ENCODE peak calls at places on chromosomes 1 and 21, in nine cellular contexts. Z is neuronal stem cell, X is trophoblast cell, U is PC-3, P is endothelial cell of umbilical vein, K is endodermal cell, D is colonic mucosa, Q is H1, L is mammary epithelial cell. V is an unnamed sample.

GRCh38 chr1:63621698-63622097 is 28.5 kb downstream of the PGM1 start:
- DNase-seq in Z (no peak), X (no peak), U (no peak), P (peak; percentile 5), K (no peak), D (no peak), Q (no peak), L (no peak), V (no peak)

GRCh38 chr1:17574502-17574901 is 35.0 kb downstream of the ARHGEF10L start:
- DNase-seq in Z (no peak), X (no peak), U (no peak), P (no peak), K (peak; percentile 87), D (no peak), Q (no peak), L (no peak), V (peak; percentile 78)

GRCh38 chr1:36846366-36846765 is 187.9 kb downstream of the GRIK3 start:
- DNase-seq in Z (peak; percentile 43), X (no peak), U (no peak), P (no peak), K (peak; percentile 69), D (no peak), Q (no peak), L (no peak), V (peak; percentile 40)

GRCh38 chr1:24918370-24918769 is 11.7 kb downstream of the RUNX3 start:
- DNase-seq in Z (no peak), X (no peak), U (no peak), P (no peak), K (no peak), D (no peak), Q (no peak), L (no peak), V (no peak)

GRCh38 chr1:169679692-169680091 is 31.7 kb downstream of the SELL start:
- DNase-seq in Z (no peak), X (peak; percentile 30), U (no peak), P (no peak), K (no peak), D (no peak), Q (no peak), L (no peak), V (no peak)

GRCh38 chr1:200290010-200290685 is 119.7 kb downstream of the ZNF281 start:
- DNase-seq in Z (no peak), X (no peak), U (peak; percentile 67), P (no peak), K (peak; percentile 85), D (no peak), Q (no peak), L (no peak), V (peak; percentile 94)

GRCh38 chr1:12518956-12519707 is 98.9 kb downstream of the DHRS3 start:
- DNase-seq in Z (no peak), X (no peak), U (peak; percentile 47), P (peak; percentile 49), K (no peak), D (peak; percentile 51), Q (no peak), L (no peak), V (no peak)

GRCh38 chr1:179547021-179547535 is 28.7 kb downstream of the NPHS2 start:
- DNase-seq in Z (no peak), X (peak; percentile 92), U (no peak), P (no peak), K (no peak), D (no peak), Q (no peak), L (no peak), V (no peak)

GRCh38 chr1:184664042-184664659 is 90.5 kb downstream of the EDEM3 start:
- DNase-seq in Z (peak; percentile 80), X (peak; percentile 21), U (peak; percentile 69), P (peak; percentile 56), K (peak; percentile 95), D (peak; percentile 83), Q (no peak), L (peak; percentile 43), V (peak; percentile 83)

GRCh38 chr1:35560256-35561225 is 2.9 kb downstream of the NCDN start:
- DNase-seq in Z (no peak), X (no peak), U (no peak), P (no peak), K (no peak), D (no peak), Q (no peak), L (no peak), V (no peak)

GRCh38 chr1:217138839-217139466 is 415.7 kb upstream of the ESRRG start:
- DNase-seq in Z (peak; percentile 11), X (no peak), U (no peak), P (no peak), K (peak; percentile 55), D (no peak), Q (no peak), L (no peak), V (peak; percentile 13)

GRCh38 chr1:15426492-15427279 is 11.6 kb upstream of the CTRC start:
- DNase-seq in Z (no peak), X (peak; percentile 25), U (peak; percentile 51), P (no peak), K (no peak), D (peak; percentile 81), Q (no peak), L (no peak), V (peak; percentile 55)

GRCh38 chr1:206839857-206840256 is 25.6 kb upstream of the IL20 start:
- DNase-seq in Z (no peak), X (peak; percentile 61), U (no peak), P (no peak), K (no peak), D (no peak), Q (no peak), L (no peak), V (peak; percentile 56)

GRCh38 chr1:32877211-32878110 is 6.7 kb upstream of the FNDC5 start:
- DNase-seq in Z (no peak), X (no peak), U (no peak), P (no peak), K (peak; percentile 36), D (no peak), Q (no peak), L (no peak), V (no peak)

GRCh38 chr1:32331549-32331948 is 4.5 kb downstream of the MARCKSL1 start:
- DNase-seq in Z (no peak), X (no peak), U (no peak), P (no peak), K (no peak), D (no peak), Q (no peak), L (no peak), V (no peak)

GRCh38 chr1:182059936-182060335 is 1.6 kb downstream of the ZNF648 start:
- DNase-seq in Z (no peak), X (no peak), U (no peak), P (no peak), K (no peak), D (no peak), Q (no peak), L (no peak), V (no peak)
- H3K4me1 ChIP-seq in Z (peaks cover 1% of the 10 kb centered on the region), X (no peaks in the 10 kb centered on the region), U (no peaks in the 10 kb centered on the region), P (no peaks in the 10 kb centered on the region), K (no peaks in the 10 kb centered on the region), D (no peaks in the 10 kb centered on the region), Q (no peaks in the 10 kb centered on the region), L (no peaks in the 10 kb centered on the region), V (no peaks in the 10 kb centered on the region)

DNA sequence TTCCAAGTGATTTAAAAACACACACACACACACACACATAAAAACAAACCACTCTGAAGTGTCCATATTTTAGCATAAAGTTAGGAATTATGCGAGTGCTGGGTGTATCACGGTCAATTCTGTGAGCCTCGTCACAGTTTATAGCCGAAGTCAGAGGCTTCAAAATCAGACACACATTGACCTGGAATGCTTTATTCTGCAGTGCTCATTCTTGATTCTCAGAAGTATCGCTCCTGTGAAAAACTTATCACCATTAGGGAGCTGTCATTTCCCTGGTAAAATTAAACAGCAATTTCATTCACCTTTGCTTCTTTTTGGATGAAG is 8.7 kb upstream of the IRF2BP2 start:
- DNase-seq in Z (no peak), X (no peak), U (no peak), P (no peak), K (no peak), D (no peak), Q (no peak), L (no peak), V (no peak)
- H3K9ac ChIP-seq in Z (no peak overlapping the region), X (no peak overlapping the region), U (no peak overlapping the region), P (peak overlapping the region; percentile 28), K (no peak overlapping the region), D (no peak overlapping the region), Q (no peak overlapping the region), L (peak overlapping the region; percentile 71), V (no peak overlapping the region)

GRCh38 chr21:45413922-45414321 is 9.0 kb downstream of the COL18A1 start:
- DNase-seq in Z (no peak), X (no peak), U (no peak), P (no peak), K (no peak), D (no peak), Q (no peak), L (no peak), V (no peak)

GRCh38 chr21:45416619-45417018 is 11.7 kb downstream of the COL18A1 start:
- DNase-seq in Z (no peak), X (no peak), U (no peak), P (no peak), K (peak; percentile 75), D (no peak), Q (no peak), L (no peak), V (peak; percentile 61)

GRCh38 chr21:45414396-45415187 is 9.6 kb downstream of the COL18A1 start:
- DNase-seq in Z (no peak), X (no peak), U (no peak), P (no peak), K (peak; percentile 43), D (no peak), Q (no peak), L (no peak), V (no peak)

GRCh38 chr21:45415943-45416611 is 11.1 kb downstream of the COL18A1 start:
- DNase-seq in Z (no peak), X (no peak), U (no peak), P (no peak), K (peak; percentile 47), D (no peak), Q (no peak), L (no peak), V (no peak)

GRCh38 chr21:45415188-45415942 is 10.4 kb downstream of the COL18A1 start:
- DNase-seq in Z (no peak), X (no peak), U (no peak), P (no peak), K (peak; percentile 39), D (no peak), Q (no peak), L (no peak), V (no peak)
- H3K4me1 ChIP-seq in Z (peaks cover 26% of the 10 kb centered on the region), X (peaks cover 26% of the 10 kb centered on the region), U (no peaks in the 10 kb centered on the region), P (peaks cover 6% of the 10 kb centered on the region), K (peaks cover 5% of the 10 kb centered on the region), D (no peaks in the 10 kb centered on the region), Q (peaks cover 26% of the 10 kb centered on the region), L (peaks cover 10% of the 10 kb centered on the region), V (no peaks in the 10 kb centered on the region)

DNA sequence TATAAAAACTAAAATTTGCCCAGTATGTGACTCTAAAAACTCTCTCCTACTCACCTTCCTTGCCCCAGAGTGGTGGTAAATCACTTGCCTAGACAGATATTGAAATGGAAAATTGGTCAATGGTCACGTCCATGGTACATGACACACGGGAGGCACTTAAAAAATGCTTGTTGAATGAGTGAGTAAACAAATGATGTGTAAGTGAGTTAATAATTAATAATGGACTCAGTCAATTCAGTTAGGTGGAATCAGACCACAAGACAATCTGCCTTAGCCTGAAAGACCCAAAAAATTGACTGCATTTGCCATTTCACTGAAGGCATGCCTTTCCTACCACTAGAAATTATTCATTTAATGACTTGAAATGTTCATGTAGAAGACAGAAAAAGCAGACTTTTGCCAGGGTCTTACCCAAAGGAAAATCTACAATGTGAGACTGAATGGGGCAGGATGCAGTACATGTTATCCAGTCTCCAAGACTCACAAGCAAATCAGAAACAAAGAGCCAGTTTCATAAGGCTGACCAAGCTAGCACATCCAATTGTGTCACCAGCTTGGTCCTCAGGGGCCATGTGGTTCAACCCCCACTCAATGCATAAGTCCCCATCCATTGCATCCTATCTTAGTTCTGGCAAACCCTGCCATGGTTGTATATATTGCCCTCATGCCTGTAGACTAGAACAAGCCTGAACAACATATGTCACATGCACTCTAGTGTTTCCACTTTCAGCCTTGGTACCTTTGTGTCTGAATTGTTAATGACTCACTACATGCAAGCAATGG is 73.6 kb downstream of the TBX15 start:
- DNase-seq in Z (no peak), X (no peak), U (peak; percentile 84), P (no peak), K (no peak), D (no peak), Q (no peak), L (no peak), V (no peak)
- H3K9ac ChIP-seq in Z (no peak overlapping the region), X (no peak overlapping the region), U (peak overlapping the region; percentile 28), P (no peak overlapping the region), K (no peak overlapping the region), D (no peak overlapping the region), Q (no peak overlapping the region), L (no peak overlapping the region), V (no peak overlapping the region)